ENCODE peak calls at places on chromosomes 6 and 20, in five cellular contexts. V, T, B, J and A are unnamed samples.

GRCh38 chr20:40464731-40465208 is 224.3 kb downstream of the MAFB start:
- DNase-seq in V (no peak), T (no peak), B (no peak), J (no peak), A (no peak)

GRCh38 chr6:34338811-34339210 is 53.7 kb downstream of the NUDT3 start:
- DNase-seq in V (no peak), T (no peak), B (no peak), J (no peak), A (no peak)

GRCh38 chr6:157850030-157850429 is 27.0 kb downstream of the SNX9 start:
- DNase-seq in V (no peak), T (no peak), B (no peak), J (peak; percentile 41), A (no peak)

GRCh38 chr6:701696-702479 is 8.9 kb upstream of the EXOC2 start:
- DNase-seq in V (no peak), T (no peak), B (no peak), J (peak; percentile 70), A (no peak)

GRCh38 chr6:19569563-19569962 is 267.6 kb upstream of the ID4 start:
- DNase-seq in V (no peak), T (no peak), B (no peak), J (no peak), A (no peak)

GRCh38 chr20:49729780-49730179 is 16.1 kb upstream of the B4GALT5 start:
- DNase-seq in V (no peak), T (no peak), B (peak; percentile 77), J (no peak), A (no peak)

GRCh38 chr20:41366546-41367392 is at the start of gene EMILIN3:
- DNase-seq in V (no peak), T (peak; percentile 61), B (peak; percentile 31), J (peak; percentile 80), A (peak; percentile 23)

GRCh38 chr6:127406122-127406521 is 53.1 kb downstream of the KIAA0408 start:
- DNase-seq in V (no peak), T (no peak), B (no peak), J (no peak), A (no peak)

GRCh38 chr6:109513571-109514071 is 30.6 kb upstream of the ZBTB24 start:
- DNase-seq in V (peak; percentile 64), T (no peak), B (peak; percentile 68), J (peak; percentile 55), A (peak; percentile 75)

GRCh38 chr20:10771435-10772140 is 97.8 kb upstream of the JAG1 start:
- DNase-seq in V (peak; percentile 13), T (no peak), B (no peak), J (no peak), A (no peak)

GRCh38 chr6:160141001-160141726 is 19.5 kb downstream of the SLC22A1 start:
- DNase-seq in V (peak; percentile 81), T (no peak), B (peak; percentile 69), J (peak; percentile 20), A (no peak)

GRCh38 chr6:63307581-63308246 is 12.1 kb downstream of the LGSN start:
- DNase-seq in V (peak; percentile 64), T (no peak), B (peak; percentile 75), J (peak; percentile 46), A (no peak)

GRCh38 chr20:19327401-19327800 is 115.0 kb downstream of the SLC24A3 start:
- DNase-seq in V (no peak), T (no peak), B (no peak), J (no peak), A (no peak)

GRCh38 chr6:135038335-135038734 is 16.3 kb downstream of the HBS1L start:
- DNase-seq in V (no peak), T (no peak), B (no peak), J (no peak), A (no peak)

GRCh38 chr20:63547484-63548480 is at the start of gene SRMS:
- DNase-seq in V (no peak), T (peak; percentile 73), B (no peak), J (peak; percentile 78), A (no peak)

GRCh38 chr6:29502597-29502996 is 14.8 kb upstream of the MAS1L start:
- DNase-seq in V (no peak), T (no peak), B (peak; percentile 39), J (peak; percentile 30), A (no peak)

GRCh38 chr6:35764238-35764896 is 12.0 kb upstream of the CLPSL2 start:
- DNase-seq in V (no peak), T (peak; percentile 99), B (no peak), J (peak; percentile 94), A (peak; percentile 78)

GRCh38 chr20:41304413-41305079 is 13.0 kb downstream of the ZHX3 start:
- DNase-seq in V (no peak), T (no peak), B (no peak), J (no peak), A (no peak)

GRCh38 chr6:142420822-142421221 is 119.0 kb downstream of the ADGRG6 start:
- DNase-seq in V (no peak), T (no peak), B (no peak), J (no peak), A (no peak)

GRCh38 chr6:142421285-142422202 is 119.7 kb downstream of the ADGRG6 start:
- DNase-seq in V (peak; percentile 31), T (no peak), B (peak; percentile 56), J (no peak), A (no peak)

GRCh38 chr6:142417331-142417750 is 115.5 kb downstream of the ADGRG6 start:
- DNase-seq in V (no peak), T (no peak), B (peak; percentile 13), J (no peak), A (no peak)

GRCh38 chr6:142416179-142416578 is 114.4 kb downstream of the ADGRG6 start:
- DNase-seq in V (peak; percentile 91), T (no peak), B (peak; percentile 98), J (no peak), A (no peak)

GRCh38 chr6:142419071-142419470 is 117.3 kb downstream of the ADGRG6 start:
- DNase-seq in V (no peak), T (no peak), B (no peak), J (no peak), A (no peak)
- H3K9ac ChIP-seq in V (no peak overlapping the region), T (no peak overlapping the region), B (no peak overlapping the region), J (no peak overlapping the region), A (no peak overlapping the region)

DNA sequence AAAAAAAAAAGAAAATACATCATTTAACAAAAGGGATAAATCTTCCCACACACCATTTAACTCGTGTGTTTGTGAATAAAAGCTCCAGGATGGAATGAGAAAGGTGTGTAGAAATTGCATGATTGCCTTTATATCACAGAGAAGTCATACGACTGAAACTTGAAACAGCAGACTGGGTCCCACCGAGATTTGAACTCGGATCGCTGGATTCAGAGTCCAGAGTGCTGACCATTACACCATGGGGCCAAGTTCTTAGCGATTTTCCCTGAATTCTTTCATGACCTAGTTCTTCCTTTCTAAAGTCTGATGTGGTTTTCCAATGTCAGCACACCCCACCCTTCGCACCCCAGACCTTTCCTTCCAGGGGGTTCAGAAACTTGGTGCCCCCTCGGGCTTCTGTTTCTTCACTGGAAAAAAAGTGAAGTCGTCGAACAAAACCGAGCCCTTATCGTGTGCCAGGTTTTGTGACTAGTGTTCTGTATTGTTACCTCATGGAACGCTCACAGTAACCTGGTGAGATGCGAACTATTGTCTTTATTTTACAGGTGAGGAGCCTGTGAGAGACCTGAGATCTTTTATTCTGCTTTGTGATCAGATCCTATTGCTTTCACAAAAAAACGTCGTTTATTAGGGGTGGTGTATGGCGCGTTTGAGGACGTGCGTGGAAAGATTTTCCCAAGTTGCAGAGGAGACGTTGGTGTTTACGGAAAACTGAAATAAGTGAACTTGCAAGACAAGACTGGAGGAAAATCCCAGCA is 120.8 kb downstream of the OR2B2 start:
- DNase-seq in V (peak; percentile 86), T (peak; percentile 70), B (peak; percentile 81), J (peak; percentile 87), A (no peak)
- H3K9ac ChIP-seq in V (no peak overlapping the region), T (peak overlapping the region; percentile 54), B (peak overlapping the region; percentile 59), J (peak overlapping the region; percentile 45), A (peak overlapping the region; percentile 70)

GRCh38 chr6:170312876-170313275 is 6.3 kb downstream of the FAM120B start:
- DNase-seq in V (no peak), T (no peak), B (no peak), J (no peak), A (no peak)

GRCh38 chr6:170313716-170314295 is 7.2 kb downstream of the FAM120B start:
- DNase-seq in V (no peak), T (peak; percentile 36), B (no peak), J (no peak), A (no peak)

GRCh38 chr6:170308761-170309160 is 2.2 kb downstream of the FAM120B start:
- DNase-seq in V (no peak), T (no peak), B (no peak), J (no peak), A (no peak)

GRCh38 chr6:170314983-170315382 is 8.4 kb downstream of the FAM120B start:
- DNase-seq in V (no peak), T (no peak), B (no peak), J (no peak), A (no peak)

DNA sequence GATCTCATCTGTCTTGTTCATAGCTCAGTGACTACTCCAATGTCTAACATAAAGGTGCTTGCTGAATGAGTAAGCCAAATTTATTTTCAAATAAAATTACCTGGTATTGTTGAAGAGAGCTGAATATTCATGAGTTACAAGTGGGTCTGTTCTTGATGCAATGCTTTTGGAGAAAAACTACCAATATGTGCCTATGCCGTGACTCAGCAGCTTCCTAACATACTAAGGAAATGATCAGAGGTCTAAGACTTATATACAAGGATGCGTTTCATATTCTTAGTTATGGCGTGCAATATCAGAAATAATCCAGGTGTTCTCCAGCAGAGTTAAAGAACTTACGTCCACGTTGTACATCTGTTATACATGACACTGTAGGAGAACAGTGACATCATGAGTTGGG is 5.1 kb downstream of the FAM120B start:
- DNase-seq in V (no peak), T (no peak), B (peak; percentile 46), J (no peak), A (no peak)
- H3K9ac ChIP-seq in V (no peak overlapping the region), T (no peak overlapping the region), B (no peak overlapping the region), J (no peak overlapping the region), A (no peak overlapping the region)

GRCh38 chr20:35737865-35738333 is 4.2 kb downstream of the RBM39 start:
- DNase-seq in V (no peak), T (no peak), B (no peak), J (peak; percentile 26), A (no peak)

GRCh38 chr20:35735828-35736470 is 6.1 kb downstream of the RBM39 start:
- DNase-seq in V (no peak), T (no peak), B (peak; percentile 56), J (no peak), A (no peak)

GRCh38 chr20:35739294-35740163 is 2.5 kb downstream of the RBM39 start:
- DNase-seq in V (peak; percentile 53), T (no peak), B (peak; percentile 82), J (peak; percentile 45), A (no peak)

GRCh38 chr20:35741892-35742740 is at the start of gene RBM39:
- DNase-seq in V (peak; percentile 100), T (peak; percentile 100), B (peak; percentile 100), J (peak; percentile 100), A (peak; percentile 100)

GRCh38 chr20:35738410-35739179 is 3.5 kb downstream of the RBM39 start:
- DNase-seq in V (no peak), T (no peak), B (no peak), J (no peak), A (no peak)
- H3K9ac ChIP-seq in V (no peak overlapping the region), T (no peak overlapping the region), B (peak overlapping the region; percentile 98), J (no peak overlapping the region), A (no peak overlapping the region)

DNA sequence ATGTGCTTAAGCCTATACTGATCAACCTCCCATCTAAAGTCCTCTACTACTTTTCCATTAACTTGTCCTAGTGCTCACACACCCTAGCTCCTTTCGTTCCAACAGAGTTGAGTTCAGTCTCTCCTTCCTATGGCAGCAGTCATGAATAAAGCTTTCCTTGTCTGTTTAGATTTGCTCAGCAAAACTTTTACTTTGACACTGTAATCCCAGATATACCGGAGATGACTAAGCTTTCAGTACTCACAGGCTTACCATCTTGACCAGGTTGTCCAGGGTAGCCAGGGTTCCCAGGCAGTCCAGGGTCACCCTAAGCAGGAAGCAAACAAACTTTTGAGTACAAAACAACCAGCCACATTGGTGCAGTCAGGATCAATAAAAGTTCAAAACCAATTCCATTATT is 90.7 kb downstream of the COL21A1 start:
- DNase-seq in V (no peak), T (no peak), B (no peak), J (no peak), A (no peak)
- H3K9ac ChIP-seq in V (no peak overlapping the region), T (no peak overlapping the region), B (no peak overlapping the region), J (no peak overlapping the region), A (no peak overlapping the region)